ENCODE peak calls at places on chromosomes 12 and 14, in ten cellular contexts. K, S, Y, U, L, B, T, C, H and G are unnamed samples.
A peak's percentile ranks its signal among the peaks of the same experiment; 100 is the strongest.

GRCh38 chr12:4825139-4825858 is 84.4 kb upstream of the KCNA1 start:
- DNase-seq in K (no peak), S (no peak), Y (no peak), U (no peak), L (no peak), B (no peak), T (no peak), C (peak; percentile 37), H (no peak), G (no peak)

GRCh38 chr14:102893452-102893851 is 29.0 kb upstream of the AMN start:
- DNase-seq in K (no peak), S (no peak), Y (no peak), U (peak; percentile 94), L (no peak), B (no peak), T (no peak), C (no peak), H (no peak), G (no peak)

GRCh38 chr12:111838353-111838752 is 3.7 kb upstream of the MAPKAPK5 start:
- DNase-seq in K (no peak), S (no peak), Y (no peak), U (no peak), L (no peak), B (no peak), T (no peak), C (no peak), H (no peak), G (no peak)

GRCh38 chr12:25557830-25558436 is 4.8 kb upstream of the LMNTD1 start:
- DNase-seq in K (no peak), S (peak; percentile 72), Y (peak; percentile 17), U (no peak), L (peak; percentile 75), B (peak; percentile 15), T (no peak), C (peak; percentile 53), H (no peak), G (no peak)

GRCh38 chr12:108360487-108360886 is 21.4 kb upstream of the CMKLR1 start:
- DNase-seq in K (no peak), S (no peak), Y (no peak), U (no peak), L (no peak), B (no peak), T (peak; percentile 70), C (no peak), H (no peak), G (no peak)

GRCh38 chr12:69092137-69092536 is 147.2 kb upstream of the CPSF6 start:
- DNase-seq in K (no peak), S (no peak), Y (no peak), U (no peak), L (no peak), B (no peak), T (no peak), C (no peak), H (no peak), G (no peak)

GRCh38 chr12:13422291-13422690 is 225.8 kb downstream of the EMP1 start:
- DNase-seq in K (no peak), S (no peak), Y (no peak), U (no peak), L (no peak), B (no peak), T (no peak), C (no peak), H (no peak), G (no peak)

GRCh38 chr12:49358548-49359141 is 8.6 kb upstream of the SPATS2 start:
- DNase-seq in K (no peak), S (peak; percentile 80), Y (peak; percentile 57), U (no peak), L (peak; percentile 87), B (peak; percentile 62), T (no peak), C (peak; percentile 76), H (peak; percentile 47), G (no peak)

GRCh38 chr12:96070670-96071279 is 35.4 kb upstream of the LTA4H start:
- DNase-seq in K (no peak), S (peak; percentile 19), Y (no peak), U (no peak), L (peak; percentile 72), B (no peak), T (peak; percentile 17), C (no peak), H (no peak), G (no peak)

GRCh38 chr14:79419571-79420327 is 791.6 kb downstream of the DIO2 start:
- DNase-seq in K (no peak), S (peak; percentile 20), Y (no peak), U (no peak), L (no peak), B (no peak), T (no peak), C (no peak), H (no peak), G (no peak)

GRCh38 chr12:89678225-89678624 is 30.4 kb downstream of the ATP2B1 start:
- DNase-seq in K (no peak), S (no peak), Y (no peak), U (no peak), L (no peak), B (no peak), T (no peak), C (no peak), H (no peak), G (no peak)

GRCh38 chr12:2614341-2614740 is 180.4 kb upstream of the FKBP4 start:
- DNase-seq in K (no peak), S (no peak), Y (no peak), U (no peak), L (no peak), B (no peak), T (no peak), C (no peak), H (no peak), G (no peak)

GRCh38 chr14:23722675-23723074 is 86.5 kb downstream of the DHRS2 start:
- DNase-seq in K (no peak), S (no peak), Y (no peak), U (no peak), L (no peak), B (no peak), T (no peak), C (no peak), H (no peak), G (no peak)

GRCh38 chr14:91177073-91177796 is 63.4 kb downstream of the DGLUCY start:
- DNase-seq in K (peak; percentile 67), S (peak; percentile 44), Y (peak; percentile 50), U (no peak), L (peak; percentile 69), B (peak; percentile 55), T (no peak), C (peak; percentile 59), H (peak; percentile 57), G (no peak)

DNA sequence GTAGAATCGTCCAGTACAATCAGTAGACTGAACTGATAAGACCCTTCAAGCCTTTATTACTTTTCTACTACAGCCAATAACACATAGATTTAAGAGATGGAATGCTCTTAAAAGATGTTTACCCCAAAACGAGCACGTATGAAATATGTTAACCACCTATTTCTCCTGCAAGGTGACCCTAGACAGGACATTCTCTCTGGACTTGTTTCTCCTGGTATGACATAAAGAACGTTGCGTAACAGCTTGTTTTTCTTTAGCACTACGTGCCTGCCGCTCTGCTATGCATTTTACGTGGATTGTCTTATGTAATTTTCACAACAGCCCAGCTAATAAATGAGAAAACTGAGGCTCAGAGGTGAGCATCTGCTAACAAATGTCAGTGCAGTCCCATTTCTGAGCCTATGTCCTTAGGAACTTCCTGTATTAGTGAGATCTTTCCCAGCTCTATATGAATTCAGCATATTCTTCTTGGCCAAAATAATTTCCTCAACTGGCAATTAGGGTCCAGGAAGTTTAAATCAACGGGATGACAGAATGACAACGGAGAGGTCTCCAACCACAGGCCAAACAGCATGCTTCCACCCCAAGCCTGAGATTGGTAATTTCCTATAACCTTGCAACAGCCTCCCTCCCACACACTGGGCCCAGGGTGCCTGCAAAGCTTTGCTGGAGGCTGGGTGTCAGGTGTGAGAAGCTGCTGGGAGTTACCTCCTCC is 3.7 kb downstream of the NFKBIA start:
- DNase-seq in K (no peak), S (no peak), Y (no peak), U (peak; percentile 63), L (no peak), B (no peak), T (no peak), C (no peak), H (no peak), G (peak; percentile 34)
- TF ChIP-seq CTCF in K (no peak), S (no peak), Y (no peak), U (no peak), L (no peak), B (no peak), T (no peak), C (no peak), H (no peak), G (no peak)

GRCh38 chr12:119804011-119804641 is 73.0 kb downstream of the CIT start:
- DNase-seq in K (peak; percentile 55), S (peak; percentile 65), Y (peak; percentile 50), U (peak; percentile 71), L (peak; percentile 90), B (peak; percentile 60), T (peak; percentile 13), C (no peak), H (no peak), G (peak; percentile 55)
- TF ChIP-seq CTCF in K (peak; percentile 34), S (peak; percentile 79), Y (peak; percentile 63), U (no peak), L (peak; percentile 72), B (no peak), T (peak; percentile 34), C (no peak), H (no peak), G (peak; percentile 25)

GRCh38 chr14:66109426-66109825 is 376.7 kb upstream of the CCDC196 start:
- DNase-seq in K (no peak), S (peak; percentile 2), Y (no peak), U (no peak), L (no peak), B (no peak), T (no peak), C (no peak), H (no peak), G (no peak)

GRCh38 chr14:66114071-66114470 is 372.1 kb upstream of the CCDC196 start:
- DNase-seq in K (no peak), S (no peak), Y (no peak), U (no peak), L (peak; percentile 40), B (no peak), T (no peak), C (no peak), H (no peak), G (no peak)

GRCh38 chr14:66117600-66117999 is 368.6 kb upstream of the CCDC196 start:
- DNase-seq in K (no peak), S (no peak), Y (no peak), U (no peak), L (no peak), B (no peak), T (no peak), C (no peak), H (no peak), G (no peak)

DNA sequence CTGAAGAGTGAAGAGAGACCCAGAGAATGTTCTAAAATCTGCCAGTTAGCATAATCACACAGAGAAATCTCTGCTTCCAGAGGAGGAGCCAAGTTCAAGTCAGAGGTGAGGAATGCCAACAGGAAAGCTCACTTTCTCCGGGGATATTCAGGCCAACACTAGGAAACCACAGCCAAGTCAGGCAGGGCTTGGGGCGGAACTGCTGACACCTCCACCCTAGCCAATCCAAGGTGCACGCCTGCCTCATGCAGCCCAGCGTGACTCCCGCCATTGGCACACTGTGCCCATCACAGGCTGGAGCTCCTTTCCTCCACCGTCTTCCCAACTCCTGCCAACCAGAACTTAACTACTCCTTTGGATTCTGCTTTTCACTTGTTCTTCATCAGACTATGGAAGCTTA is 374.3 kb upstream of the CCDC196 start:
- DNase-seq in K (no peak), S (no peak), Y (no peak), U (no peak), L (no peak), B (no peak), T (no peak), C (no peak), H (no peak), G (no peak)
- TF ChIP-seq CTCF in K (no peak), S (no peak), Y (no peak), U (no peak), L (no peak), B (no peak), T (no peak), C (no peak), H (no peak), G (no peak)

GRCh38 chr12:6644903-6645302 is 2.3 kb downstream of the ACRBP start:
- DNase-seq in K (no peak), S (no peak), Y (no peak), U (no peak), L (peak; percentile 57), B (peak; percentile 34), T (no peak), C (no peak), H (no peak), G (no peak)
- TF ChIP-seq CTCF in K (peak; percentile 20), S (peak; percentile 33), Y (no peak), U (no peak), L (peak; percentile 51), B (no peak), T (no peak), C (no peak), H (no peak), G (no peak)